ENCODE peak calls at places on chromosomes 13 and 19, in six cellular contexts. Y, A, N, B, O and M are unnamed samples.

GRCh38 chr13:75920536-75920935 is 284.4 kb downstream of the LMO7 start:
- DNase-seq in Y (no peak), A (no peak), N (no peak), B (no peak), O (no peak), M (no peak)

GRCh38 chr13:24066405-24067292 is 93.9 kb upstream of the SPATA13 start:
- DNase-seq in Y (no peak), A (no peak), N (no peak), B (no peak), O (no peak), M (no peak)

GRCh38 chr13:42116225-42116624 is 67.8 kb downstream of the DGKH start:
- DNase-seq in Y (no peak), A (no peak), N (no peak), B (no peak), O (no peak), M (no peak)

GRCh38 chr13:45823583-45823982 is 28.0 kb downstream of the SIAH3 start:
- DNase-seq in Y (no peak), A (no peak), N (no peak), B (no peak), O (no peak), M (no peak)

GRCh38 chr13:21537105-21537504 is 66.9 kb downstream of the MICU2 start:
- DNase-seq in Y (no peak), A (no peak), N (peak), B (no peak), O (no peak), M (no peak)

GRCh38 chr13:113169277-113170272 is 11.1 kb downstream of the PROZ start:
- DNase-seq in Y (no peak), A (no peak), N (no peak), B (no peak), O (no peak), M (no peak)

GRCh38 chr19:36489920-36490415 is 607 bp upstream of the ZNF566 start:
- DNase-seq in Y (peak), A (peak), N (peak), B (peak), O (peak), M (peak)

GRCh38 chr13:37136187-37136586 is 30.7 kb upstream of the CSNK1A1L start:
- DNase-seq in Y (no peak), A (no peak), N (peak), B (no peak), O (no peak), M (no peak)

GRCh38 chr19:34306213-34306661 is 51.9 kb downstream of the GARRE1 start:
- DNase-seq in Y (peak), A (no peak), N (no peak), B (no peak), O (no peak), M (peak)

GRCh38 chr19:41993612-41994483 is at the start of gene ATP1A3:
- DNase-seq in Y (peak), A (peak), N (peak), B (no peak), O (no peak), M (no peak)

GRCh38 chr19:16361254-16361653 is 36.6 kb downstream of the KLF2 start:
- DNase-seq in Y (no peak), A (no peak), N (no peak), B (no peak), O (no peak), M (no peak)

GRCh38 chr13:101382086-101382485 is 34.2 kb downstream of the NALCN start:
- DNase-seq in Y (no peak), A (no peak), N (no peak), B (no peak), O (no peak), M (no peak)

GRCh38 chr19:52963229-52963760 is 614 bp upstream of the ZNF816 start:
- DNase-seq in Y (peak), A (peak), N (no peak), B (no peak), O (peak), M (no peak)

GRCh38 chr13:33639640-33640080 is 178.3 kb upstream of the RFC3 start:
- DNase-seq in Y (no peak), A (no peak), N (no peak), B (no peak), O (no peak), M (no peak)

GRCh38 chr13:20297181-20297580 is 65.1 kb upstream of the GJB6 start:
- DNase-seq in Y (no peak), A (no peak), N (no peak), B (no peak), O (no peak), M (no peak)

GRCh38 chr13:113862766-113863510 is 938 bp downstream of the GAS6 start:
- DNase-seq in Y (peak), A (peak), N (no peak), B (no peak), O (peak), M (no peak)

GRCh38 chr13:109385161-109385560 is 401.2 kb downstream of the IRS2 start:
- DNase-seq in Y (no peak), A (no peak), N (peak), B (no peak), O (no peak), M (no peak)

GRCh38 chr19:30676990-30677679 is 305.0 kb downstream of the ZNF536 start:
- DNase-seq in Y (no peak), A (no peak), N (no peak), B (no peak), O (no peak), M (no peak)

GRCh38 chr13:50690020-50690419 is 153.5 kb downstream of the DLEU7 start:
- DNase-seq in Y (no peak), A (no peak), N (no peak), B (no peak), O (no peak), M (no peak)

GRCh38 chr13:95624020-95624419 is 20.5 kb downstream of the DZIP1 start:
- DNase-seq in Y (no peak), A (no peak), N (peak), B (no peak), O (no peak), M (no peak)

GRCh38 chr13:71880753-71881541 is 13.9 kb upstream of the DACH1 start:
- DNase-seq in Y (no peak), A (no peak), N (no peak), B (no peak), O (no peak), M (no peak)

GRCh38 chr13:80441968-80442367 is 101.0 kb upstream of the SPRY2 start:
- DNase-seq in Y (no peak), A (no peak), N (no peak), B (no peak), O (no peak), M (no peak)

GRCh38 chr19:40528533-40529092 is 48.1 kb upstream of the SHKBP1 start:
- DNase-seq in Y (no peak), A (no peak), N (no peak), B (no peak), O (no peak), M (no peak)

GRCh38 chr19:40528078-40528477 is 48.6 kb upstream of the SHKBP1 start:
- DNase-seq in Y (no peak), A (no peak), N (no peak), B (no peak), O (no peak), M (no peak)

GRCh38 chr19:40533508-40533907 is 43.2 kb upstream of the SHKBP1 start:
- DNase-seq in Y (no peak), A (no peak), N (no peak), B (no peak), O (no peak), M (no peak)

GRCh38 chr19:40529093-40529954 is 47.3 kb upstream of the SHKBP1 start:
- DNase-seq in Y (peak), A (peak), N (peak), B (peak), O (peak), M (peak)

GRCh38 chr19:40530091-40530901 is 46.4 kb upstream of the SHKBP1 start:
- DNase-seq in Y (no peak), A (no peak), N (no peak), B (no peak), O (no peak), M (no peak)
- H3K4me3 ChIP-seq in Y (peak), A (no peak), N (peak), B (peak), O (no peak), M (no peak)

DNA sequence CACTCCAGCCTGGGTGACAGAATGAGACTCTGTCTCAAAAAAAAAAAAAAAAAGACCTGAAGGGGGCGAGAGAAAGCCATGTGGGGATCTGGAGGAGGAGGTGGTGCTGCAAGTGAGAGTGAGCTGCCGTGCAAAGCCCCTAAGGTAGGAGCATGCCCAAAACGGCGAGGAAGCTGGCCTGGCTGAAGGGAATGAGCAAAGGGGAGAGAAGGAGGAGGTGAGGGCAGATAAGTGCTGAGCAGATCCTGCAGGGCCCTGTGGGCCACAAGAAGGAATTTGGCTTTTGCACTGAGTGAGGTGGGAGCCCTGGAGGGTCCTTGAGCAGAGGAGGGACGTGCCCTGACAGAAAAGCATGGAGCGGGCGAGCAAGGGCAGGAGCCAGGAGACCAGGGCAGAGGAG is 19.4 kb upstream of the ADGRE5 start:
- DNase-seq in Y (no peak), A (no peak), N (no peak), B (no peak), O (no peak), M (no peak)
- TF ChIP-seq CTCF in Y (no peak), A (no peak), N (no peak), B (peak), O (no peak), M (no peak)

GRCh38 chr19:4122480-4122879 is 1.4 kb downstream of the MAP2K2 start:
- DNase-seq in Y (no peak), A (no peak), N (no peak), B (no peak), O (no peak), M (no peak)

GRCh38 chr19:4123615-4124568 is at the start of gene MAP2K2:
- DNase-seq in Y (peak), A (peak), N (peak), B (peak), O (peak), M (peak)

GRCh38 chr19:4120933-4121612 is 2.8 kb downstream of the MAP2K2 start:
- DNase-seq in Y (no peak), A (no peak), N (no peak), B (no peak), O (no peak), M (no peak)

GRCh38 chr19:4121815-4122214 is 2.1 kb downstream of the MAP2K2 start:
- DNase-seq in Y (no peak), A (no peak), N (no peak), B (no peak), O (no peak), M (no peak)

GRCh38 chr19:4124638-4125037 is 716 bp upstream of the MAP2K2 start:
- DNase-seq in Y (no peak), A (no peak), N (no peak), B (no peak), O (no peak), M (no peak)
- H3K4me3 ChIP-seq in Y (peak), A (peak), N (no peak), B (peak), O (peak), M (peak)

GRCh38 chr19:50025022-50025793 is at the start of gene VRK3:
- DNase-seq in Y (peak), A (peak), N (peak), B (peak), O (peak), M (peak)
- TF ChIP-seq CTCF in Y (no peak), A (peak), N (peak), B (no peak), O (no peak), M (no peak)

GRCh38 chr19:56831279-56831678 is 9.2 kb downstream of the PEG3 start:
- DNase-seq in Y (no peak), A (no peak), N (no peak), B (no peak), O (no peak), M (no peak)
- H3K4me3 ChIP-seq in Y (no peak), A (no peak), N (no peak), B (no peak), O (no peak), M (no peak)

GRCh38 chr13:52047463-52047862 is 23.0 kb downstream of the UTP14C start:
- DNase-seq in Y (no peak), A (no peak), N (no peak), B (no peak), O (no peak), M (no peak)

GRCh38 chr13:52048516-52048915 is 24.0 kb downstream of the UTP14C start:
- DNase-seq in Y (no peak), A (no peak), N (peak), B (no peak), O (no peak), M (no peak)

DNA sequence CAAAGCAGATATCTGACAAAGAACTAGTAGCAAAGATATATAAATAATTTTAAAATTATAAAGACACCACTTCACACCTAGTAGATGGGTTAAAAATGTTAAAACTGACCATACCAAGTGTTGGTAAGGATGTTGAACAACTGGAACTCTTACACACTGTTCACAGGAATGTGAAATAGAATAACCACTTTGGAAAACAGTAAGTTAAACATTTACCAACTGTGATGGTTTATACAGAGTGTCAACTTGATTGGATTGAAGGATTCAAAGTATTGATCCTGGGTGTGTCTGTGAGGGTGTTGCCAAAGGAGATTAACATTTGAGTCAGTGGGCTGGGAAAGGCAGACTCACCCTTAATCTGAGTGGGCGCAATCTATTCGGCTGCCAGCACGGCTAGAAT is 19.2 kb downstream of the UTP14C start:
- DNase-seq in Y (no peak), A (no peak), N (no peak), B (no peak), O (no peak), M (no peak)
- TF ChIP-seq CTCF in Y (no peak), A (no peak), N (no peak), B (no peak), O (no peak), M (no peak)